ENCODE peak calls at places on chromosomes 2 and 18, in nine cellular contexts. One of them, this sample, is unnamed. For H3K9me3, the result is how much of the 10 kb centered on the place peaks cover.

GRCh38 chr2:86035883-86036789 is 69.5 kb downstream of the POLR1A start:
- DNase-seq in tibial artery: peak
- DNase-seq in colonic mucosa: peak
- DNase-seq in fibroblast of lung: peak
- DNase-seq in IMR-90: peak
- DNase-seq in uterus: peak
- DNase-seq in HepG2: no peak
- DNase-seq in tibial nerve: peak
- DNase-seq in transverse colon: peak
- DNase-seq in this sample: peak

GRCh38 chr2:162521871-162522655 is 178.1 kb downstream of the GCA start:
- DNase-seq in tibial artery: no peak
- DNase-seq in colonic mucosa: no peak
- DNase-seq in fibroblast of lung: no peak
- DNase-seq in IMR-90: no peak
- DNase-seq in uterus: no peak
- DNase-seq in HepG2: no peak
- DNase-seq in tibial nerve: no peak
- DNase-seq in transverse colon: no peak
- DNase-seq in this sample: no peak

GRCh38 chr2:44638649-44639048 is 276.9 kb downstream of the CAMKMT start:
- DNase-seq in tibial artery: no peak
- DNase-seq in colonic mucosa: no peak
- DNase-seq in fibroblast of lung: no peak
- DNase-seq in IMR-90: no peak
- DNase-seq in uterus: no peak
- DNase-seq in HepG2: no peak
- DNase-seq in tibial nerve: no peak
- DNase-seq in transverse colon: no peak
- DNase-seq in this sample: peak

GRCh38 chr2:173791502-173791901 is 173.7 kb downstream of the SP3 start:
- DNase-seq in tibial artery: no peak
- DNase-seq in colonic mucosa: no peak
- DNase-seq in fibroblast of lung: no peak
- DNase-seq in IMR-90: no peak
- DNase-seq in uterus: no peak
- DNase-seq in HepG2: no peak
- DNase-seq in tibial nerve: no peak
- DNase-seq in transverse colon: no peak
- DNase-seq in this sample: no peak

GRCh38 chr18:77899972-77900754 is 650.5 kb downstream of the GALR1 start:
- DNase-seq in tibial artery: no peak
- DNase-seq in colonic mucosa: no peak
- DNase-seq in fibroblast of lung: peak
- DNase-seq in IMR-90: no peak
- DNase-seq in uterus: no peak
- DNase-seq in HepG2: no peak
- DNase-seq in tibial nerve: no peak
- DNase-seq in transverse colon: peak
- DNase-seq in this sample: peak

GRCh38 chr18:56825312-56825711 is 174.2 kb downstream of the WDR7 start:
- DNase-seq in tibial artery: no peak
- DNase-seq in colonic mucosa: no peak
- DNase-seq in fibroblast of lung: no peak
- DNase-seq in IMR-90: no peak
- DNase-seq in uterus: no peak
- DNase-seq in HepG2: no peak
- DNase-seq in tibial nerve: no peak
- DNase-seq in transverse colon: no peak
- DNase-seq in this sample: no peak

GRCh38 chr18:10271481-10271880 is 183.0 kb upstream of the APCDD1 start:
- DNase-seq in tibial artery: no peak
- DNase-seq in colonic mucosa: no peak
- DNase-seq in fibroblast of lung: no peak
- DNase-seq in IMR-90: peak
- DNase-seq in uterus: no peak
- DNase-seq in HepG2: no peak
- DNase-seq in tibial nerve: no peak
- DNase-seq in transverse colon: no peak
- DNase-seq in this sample: no peak

GRCh38 chr2:85255456-85255812 is 72.4 kb downstream of the TGOLN2 start:
- DNase-seq in tibial artery: no peak
- DNase-seq in colonic mucosa: no peak
- DNase-seq in fibroblast of lung: no peak
- DNase-seq in IMR-90: no peak
- DNase-seq in uterus: no peak
- DNase-seq in HepG2: no peak
- DNase-seq in tibial nerve: no peak
- DNase-seq in transverse colon: no peak
- DNase-seq in this sample: no peak

GRCh38 chr2:28160986-28161425 is 231.7 kb upstream of the FOSL2 start:
- DNase-seq in tibial artery: no peak
- DNase-seq in colonic mucosa: no peak
- DNase-seq in fibroblast of lung: peak
- DNase-seq in IMR-90: peak
- DNase-seq in uterus: no peak
- DNase-seq in HepG2: no peak
- DNase-seq in tibial nerve: no peak
- DNase-seq in transverse colon: no peak
- DNase-seq in this sample: no peak

GRCh38 chr18:3985030-3985429 is 470.1 kb downstream of the DLGAP1 start:
- DNase-seq in tibial artery: no peak
- DNase-seq in colonic mucosa: no peak
- DNase-seq in fibroblast of lung: peak
- DNase-seq in IMR-90: peak
- DNase-seq in uterus: no peak
- DNase-seq in HepG2: no peak
- DNase-seq in tibial nerve: no peak
- DNase-seq in transverse colon: no peak
- DNase-seq in this sample: no peak

GRCh38 chr2:57906152-57906732 is 140.4 kb upstream of the VRK2 start:
- DNase-seq in tibial artery: no peak
- DNase-seq in colonic mucosa: no peak
- DNase-seq in fibroblast of lung: peak
- DNase-seq in IMR-90: peak
- DNase-seq in uterus: no peak
- DNase-seq in HepG2: peak
- DNase-seq in tibial nerve: no peak
- DNase-seq in transverse colon: no peak
- DNase-seq in this sample: no peak

GRCh38 chr2:59449264-59449663 is 1104.2 kb downstream of the BCL11A start:
- DNase-seq in tibial artery: no peak
- DNase-seq in colonic mucosa: no peak
- DNase-seq in fibroblast of lung: no peak
- DNase-seq in IMR-90: no peak
- DNase-seq in uterus: no peak
- DNase-seq in HepG2: no peak
- DNase-seq in tibial nerve: no peak
- DNase-seq in transverse colon: peak
- DNase-seq in this sample: no peak

GRCh38 chr18:56139792-56140254 is 498.6 kb downstream of the TXNL1 start:
- DNase-seq in tibial artery: peak
- DNase-seq in colonic mucosa: no peak
- DNase-seq in fibroblast of lung: peak
- DNase-seq in IMR-90: peak
- DNase-seq in uterus: peak
- DNase-seq in HepG2: no peak
- DNase-seq in tibial nerve: no peak
- DNase-seq in transverse colon: peak
- DNase-seq in this sample: peak

GRCh38 chr2:46657042-46657504 is 177.7 kb downstream of the TMEM247 start:
- DNase-seq in tibial artery: peak
- DNase-seq in colonic mucosa: peak
- DNase-seq in fibroblast of lung: no peak
- DNase-seq in IMR-90: peak
- DNase-seq in uterus: peak
- DNase-seq in HepG2: peak
- DNase-seq in tibial nerve: peak
- DNase-seq in transverse colon: peak
- DNase-seq in this sample: peak

GRCh38 chr2:62996534-62997186 is 54.0 kb upstream of the OTX1 start:
- DNase-seq in tibial artery: no peak
- DNase-seq in colonic mucosa: no peak
- DNase-seq in fibroblast of lung: no peak
- DNase-seq in IMR-90: no peak
- DNase-seq in uterus: no peak
- DNase-seq in HepG2: no peak
- DNase-seq in tibial nerve: no peak
- DNase-seq in transverse colon: no peak
- DNase-seq in this sample: no peak

DNA sequence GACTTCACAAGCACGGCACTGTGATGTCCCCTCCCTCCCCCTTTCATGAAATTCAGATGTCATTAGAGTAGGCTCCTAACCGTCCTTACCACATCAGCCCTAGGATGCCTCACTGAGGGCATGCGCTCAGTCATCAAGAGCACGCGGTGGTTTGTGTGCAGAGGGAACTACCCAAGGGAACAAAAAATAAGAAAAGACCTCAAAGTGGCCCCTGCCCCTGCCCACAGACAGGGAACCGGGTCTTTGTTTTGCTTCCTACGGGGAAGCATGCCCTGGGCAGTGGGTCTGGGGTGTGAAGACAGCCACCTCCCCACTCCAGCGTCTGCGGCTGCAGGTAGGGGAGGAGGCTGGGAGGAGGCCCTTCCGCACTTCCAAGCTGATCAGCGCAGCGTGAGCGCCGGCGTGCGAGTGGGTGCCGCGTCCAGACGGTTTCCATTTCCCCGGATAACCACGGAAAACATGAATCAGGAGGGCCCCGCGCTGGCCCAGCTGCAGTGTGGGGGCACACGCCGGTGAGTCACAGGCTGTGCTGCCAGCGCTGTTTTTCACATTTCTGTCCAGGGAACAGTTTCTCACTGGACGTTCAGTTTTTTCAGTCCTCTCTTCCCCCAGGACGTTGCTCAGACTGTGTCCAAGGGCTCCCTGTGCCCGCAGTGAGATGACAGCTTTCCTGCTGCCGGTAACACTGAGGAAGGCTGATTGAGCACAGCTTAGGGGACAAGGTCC is 70.6 kb downstream of the COPS8 start:
- DNase-seq in tibial artery: peak
- DNase-seq in colonic mucosa: no peak
- DNase-seq in fibroblast of lung: peak
- DNase-seq in IMR-90: peak
- DNase-seq in uterus: peak
- DNase-seq in HepG2: no peak
- DNase-seq in tibial nerve: peak
- DNase-seq in transverse colon: peak
- DNase-seq in this sample: peak
- H3K4me3 ChIP-seq in tibial artery: peak
- H3K4me3 ChIP-seq in colonic mucosa: no peak
- H3K4me3 ChIP-seq in fibroblast of lung: no peak
- H3K4me3 ChIP-seq in IMR-90: no peak
- H3K4me3 ChIP-seq in uterus: no peak
- H3K4me3 ChIP-seq in HepG2: no peak
- H3K4me3 ChIP-seq in tibial nerve: no peak
- H3K4me3 ChIP-seq in transverse colon: no peak
- H3K4me3 ChIP-seq in this sample: no peak

GRCh38 chr2:98465456-98466201 is 21.0 kb downstream of the INPP4A start:
- DNase-seq in tibial artery: no peak
- DNase-seq in colonic mucosa: peak
- DNase-seq in fibroblast of lung: peak
- DNase-seq in IMR-90: peak
- DNase-seq in uterus: peak
- DNase-seq in HepG2: no peak
- DNase-seq in tibial nerve: peak
- DNase-seq in transverse colon: peak
- DNase-seq in this sample: peak

GRCh38 chr2:98468621-98469236 is 24.1 kb downstream of the INPP4A start:
- DNase-seq in tibial artery: no peak
- DNase-seq in colonic mucosa: no peak
- DNase-seq in fibroblast of lung: peak
- DNase-seq in IMR-90: peak
- DNase-seq in uterus: no peak
- DNase-seq in HepG2: no peak
- DNase-seq in tibial nerve: no peak
- DNase-seq in transverse colon: no peak
- DNase-seq in this sample: no peak

GRCh38 chr2:98467082-98467536 is 22.5 kb downstream of the INPP4A start:
- DNase-seq in tibial artery: no peak
- DNase-seq in colonic mucosa: no peak
- DNase-seq in fibroblast of lung: no peak
- DNase-seq in IMR-90: no peak
- DNase-seq in uterus: no peak
- DNase-seq in HepG2: no peak
- DNase-seq in tibial nerve: no peak
- DNase-seq in transverse colon: no peak
- DNase-seq in this sample: no peak

GRCh38 chr2:98469862-98470544 is 25.3 kb downstream of the INPP4A start:
- DNase-seq in tibial artery: no peak
- DNase-seq in colonic mucosa: no peak
- DNase-seq in fibroblast of lung: no peak
- DNase-seq in IMR-90: no peak
- DNase-seq in uterus: no peak
- DNase-seq in HepG2: no peak
- DNase-seq in tibial nerve: no peak
- DNase-seq in transverse colon: no peak
- DNase-seq in this sample: no peak

DNA sequence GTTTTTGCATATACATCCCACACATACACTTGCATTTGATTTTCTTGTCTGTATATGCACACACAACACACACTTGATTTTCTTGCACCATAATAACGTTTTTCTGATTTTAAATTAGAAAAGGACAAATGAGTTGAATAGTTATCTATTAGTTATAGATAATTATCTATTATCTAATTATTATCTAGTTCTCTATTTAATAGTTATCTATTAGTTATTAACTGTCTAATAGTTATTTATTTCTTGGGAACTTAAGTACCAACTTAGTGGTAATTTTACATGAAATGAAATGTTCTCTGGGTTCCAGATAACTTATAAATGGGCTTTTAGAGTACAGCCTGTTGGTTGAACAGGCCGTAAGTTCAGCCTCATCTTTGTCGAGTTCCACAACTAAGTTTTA is 23.0 kb downstream of the INPP4A start:
- DNase-seq in tibial artery: no peak
- DNase-seq in colonic mucosa: no peak
- DNase-seq in fibroblast of lung: no peak
- DNase-seq in IMR-90: no peak
- DNase-seq in uterus: no peak
- DNase-seq in HepG2: no peak
- DNase-seq in tibial nerve: no peak
- DNase-seq in transverse colon: no peak
- DNase-seq in this sample: no peak
- H3K9me3 ChIP-seq in tibial artery: under half
- H3K9me3 ChIP-seq in colonic mucosa: under half
- H3K9me3 ChIP-seq in fibroblast of lung: under half
- H3K9me3 ChIP-seq in IMR-90: under half
- H3K9me3 ChIP-seq in uterus: under half
- H3K9me3 ChIP-seq in HepG2: under half
- H3K9me3 ChIP-seq in tibial nerve: under half
- H3K9me3 ChIP-seq in transverse colon: under half
- H3K9me3 ChIP-seq in this sample: under half

GRCh38 chr18:5415035-5415434 is 119.5 kb upstream of the ZBTB14 start:
- DNase-seq in tibial artery: no peak
- DNase-seq in colonic mucosa: no peak
- DNase-seq in fibroblast of lung: no peak
- DNase-seq in IMR-90: no peak
- DNase-seq in uterus: no peak
- DNase-seq in HepG2: no peak
- DNase-seq in tibial nerve: no peak
- DNase-seq in transverse colon: no peak
- DNase-seq in this sample: no peak
- H3K4me3 ChIP-seq in tibial artery: no peak
- H3K4me3 ChIP-seq in colonic mucosa: no peak
- H3K4me3 ChIP-seq in fibroblast of lung: no peak
- H3K4me3 ChIP-seq in IMR-90: no peak
- H3K4me3 ChIP-seq in uterus: no peak
- H3K4me3 ChIP-seq in HepG2: no peak
- H3K4me3 ChIP-seq in tibial nerve: no peak
- H3K4me3 ChIP-seq in transverse colon: no peak
- H3K4me3 ChIP-seq in this sample: no peak

GRCh38 chr2:172535119-172535518 is 20.8 kb upstream of the PDK1 start:
- DNase-seq in tibial artery: no peak
- DNase-seq in colonic mucosa: no peak
- DNase-seq in fibroblast of lung: no peak
- DNase-seq in IMR-90: no peak
- DNase-seq in uterus: no peak
- DNase-seq in HepG2: no peak
- DNase-seq in tibial nerve: no peak
- DNase-seq in transverse colon: no peak
- DNase-seq in this sample: no peak
- H3K9me3 ChIP-seq in tibial artery: under half
- H3K9me3 ChIP-seq in colonic mucosa: under half
- H3K9me3 ChIP-seq in fibroblast of lung: under half
- H3K9me3 ChIP-seq in IMR-90: under half
- H3K9me3 ChIP-seq in uterus: under half
- H3K9me3 ChIP-seq in HepG2: under half
- H3K9me3 ChIP-seq in tibial nerve: under half
- H3K9me3 ChIP-seq in transverse colon: under half
- H3K9me3 ChIP-seq in this sample: under half

This sample was measured in adrenal gland.